ENCODE peak calls at places on chromosomes 1 and 21, in seven cellular contexts. One of them, this sample, is unnamed.

GRCh38 chr1:10939654-10940450 is 72.6 kb upstream of the TARDBP start:
- DNase-seq in astrocyte of the cerebellum: no peak
- DNase-seq in kidney tubule cell: no peak
- DNase-seq in neural crest cell: no peak
- DNase-seq in upper lobe of left lung: no peak
- DNase-seq in neuronal stem cell: no peak
- DNase-seq in natural killer cell: no peak
- DNase-seq in this sample: peak; percentile 32

GRCh38 chr1:78619029-78619428 is 1.2 kb upstream of the IFI44L start:
- DNase-seq in astrocyte of the cerebellum: no peak
- DNase-seq in kidney tubule cell: peak; percentile 9
- DNase-seq in neural crest cell: no peak
- DNase-seq in upper lobe of left lung: no peak
- DNase-seq in neuronal stem cell: no peak
- DNase-seq in natural killer cell: no peak
- DNase-seq in this sample: no peak

GRCh38 chr21:41065539-41065938 is 102.4 kb upstream of the BACE2 start:
- DNase-seq in astrocyte of the cerebellum: no peak
- DNase-seq in kidney tubule cell: no peak
- DNase-seq in neural crest cell: no peak
- DNase-seq in upper lobe of left lung: no peak
- DNase-seq in neuronal stem cell: no peak
- DNase-seq in natural killer cell: no peak
- DNase-seq in this sample: no peak

GRCh38 chr1:116417678-116418077 is 44.6 kb downstream of the ATP1A1 start:
- DNase-seq in astrocyte of the cerebellum: no peak
- DNase-seq in kidney tubule cell: peak; percentile 6
- DNase-seq in neural crest cell: no peak
- DNase-seq in upper lobe of left lung: no peak
- DNase-seq in neuronal stem cell: no peak
- DNase-seq in natural killer cell: no peak
- DNase-seq in this sample: no peak

GRCh38 chr1:234406871-234407270 is 33.6 kb downstream of the COA6 start:
- DNase-seq in astrocyte of the cerebellum: no peak
- DNase-seq in kidney tubule cell: no peak
- DNase-seq in neural crest cell: no peak
- DNase-seq in upper lobe of left lung: no peak
- DNase-seq in neuronal stem cell: no peak
- DNase-seq in natural killer cell: no peak
- DNase-seq in this sample: no peak

GRCh38 chr1:171457412-171457811 is 27.9 kb upstream of the PRRC2C start:
- DNase-seq in astrocyte of the cerebellum: no peak
- DNase-seq in kidney tubule cell: peak; percentile 29
- DNase-seq in neural crest cell: no peak
- DNase-seq in upper lobe of left lung: no peak
- DNase-seq in neuronal stem cell: no peak
- DNase-seq in natural killer cell: no peak
- DNase-seq in this sample: no peak

GRCh38 chr21:43608225-43608624 is 51.1 kb downstream of the HSF2BP start:
- DNase-seq in astrocyte of the cerebellum: peak; percentile 82
- DNase-seq in kidney tubule cell: peak; percentile 49
- DNase-seq in neural crest cell: no peak
- DNase-seq in upper lobe of left lung: no peak
- DNase-seq in neuronal stem cell: no peak
- DNase-seq in natural killer cell: no peak
- DNase-seq in this sample: no peak

GRCh38 chr1:8281843-8282509 is 35.9 kb upstream of the SLC45A1 start:
- DNase-seq in astrocyte of the cerebellum: no peak
- DNase-seq in kidney tubule cell: no peak
- DNase-seq in neural crest cell: no peak
- DNase-seq in upper lobe of left lung: peak; percentile 53
- DNase-seq in neuronal stem cell: no peak
- DNase-seq in natural killer cell: no peak
- DNase-seq in this sample: no peak

GRCh38 chr1:89489037-89489729 is 35.4 kb upstream of the LRRC8B start:
- DNase-seq in astrocyte of the cerebellum: peak; percentile 40
- DNase-seq in kidney tubule cell: peak; percentile 68
- DNase-seq in neural crest cell: no peak
- DNase-seq in upper lobe of left lung: no peak
- DNase-seq in neuronal stem cell: no peak
- DNase-seq in natural killer cell: no peak
- DNase-seq in this sample: no peak

GRCh38 chr1:44820328-44820944 is 12.1 kb downstream of the BTBD19 start:
- DNase-seq in astrocyte of the cerebellum: no peak
- DNase-seq in kidney tubule cell: no peak
- DNase-seq in neural crest cell: no peak
- DNase-seq in upper lobe of left lung: peak; percentile 91
- DNase-seq in neuronal stem cell: no peak
- DNase-seq in natural killer cell: no peak
- DNase-seq in this sample: no peak

GRCh38 chr1:230427981-230428380 is 1.8 kb upstream of the PGBD5 start:
- DNase-seq in astrocyte of the cerebellum: no peak
- DNase-seq in kidney tubule cell: no peak
- DNase-seq in neural crest cell: no peak
- DNase-seq in upper lobe of left lung: no peak
- DNase-seq in neuronal stem cell: no peak
- DNase-seq in natural killer cell: no peak
- DNase-seq in this sample: no peak

GRCh38 chr1:89142160-89142559 is 16.2 kb upstream of the GBP2 start:
- DNase-seq in astrocyte of the cerebellum: no peak
- DNase-seq in kidney tubule cell: no peak
- DNase-seq in neural crest cell: no peak
- DNase-seq in upper lobe of left lung: no peak
- DNase-seq in neuronal stem cell: no peak
- DNase-seq in natural killer cell: no peak
- DNase-seq in this sample: no peak

GRCh38 chr1:217332426-217333065 is 298.3 kb downstream of the GPATCH2 start:
- DNase-seq in astrocyte of the cerebellum: no peak
- DNase-seq in kidney tubule cell: peak; percentile 12
- DNase-seq in neural crest cell: no peak
- DNase-seq in upper lobe of left lung: no peak
- DNase-seq in neuronal stem cell: no peak
- DNase-seq in natural killer cell: no peak
- DNase-seq in this sample: no peak

GRCh38 chr1:214980931-214981330 is 101.6 kb upstream of the KCNK2 start:
- DNase-seq in astrocyte of the cerebellum: no peak
- DNase-seq in kidney tubule cell: no peak
- DNase-seq in neural crest cell: no peak
- DNase-seq in upper lobe of left lung: no peak
- DNase-seq in neuronal stem cell: no peak
- DNase-seq in natural killer cell: no peak
- DNase-seq in this sample: no peak

GRCh38 chr1:240575976-240576666 is 35.8 kb downstream of the GREM2 start:
- DNase-seq in astrocyte of the cerebellum: peak; percentile 47
- DNase-seq in kidney tubule cell: no peak
- DNase-seq in neural crest cell: no peak
- DNase-seq in upper lobe of left lung: no peak
- DNase-seq in neuronal stem cell: no peak
- DNase-seq in natural killer cell: no peak
- DNase-seq in this sample: no peak

GRCh38 chr1:152752225-152752624 is 5.6 kb upstream of the KPRP start:
- DNase-seq in astrocyte of the cerebellum: no peak
- DNase-seq in kidney tubule cell: peak; percentile 59
- DNase-seq in neural crest cell: no peak
- DNase-seq in upper lobe of left lung: no peak
- DNase-seq in neuronal stem cell: no peak
- DNase-seq in natural killer cell: no peak
- DNase-seq in this sample: no peak

GRCh38 chr1:33455537-33456301 is 16.7 kb upstream of the ZSCAN20 start:
- DNase-seq in astrocyte of the cerebellum: peak; percentile 65
- DNase-seq in kidney tubule cell: peak; percentile 88
- DNase-seq in neural crest cell: no peak
- DNase-seq in upper lobe of left lung: no peak
- DNase-seq in neuronal stem cell: peak; percentile 46
- DNase-seq in natural killer cell: no peak
- DNase-seq in this sample: peak; percentile 75

GRCh38 chr1:172671591-172671990 is 12.7 kb downstream of the FASLG start:
- DNase-seq in astrocyte of the cerebellum: peak; percentile 8
- DNase-seq in kidney tubule cell: peak; percentile 55
- DNase-seq in neural crest cell: no peak
- DNase-seq in upper lobe of left lung: no peak
- DNase-seq in neuronal stem cell: no peak
- DNase-seq in natural killer cell: no peak
- DNase-seq in this sample: no peak

GRCh38 chr21:18041012-18041411 is 203.6 kb upstream of the CHODL start:
- DNase-seq in astrocyte of the cerebellum: peak; percentile 15
- DNase-seq in kidney tubule cell: peak; percentile 8
- DNase-seq in neural crest cell: no peak
- DNase-seq in upper lobe of left lung: no peak
- DNase-seq in neuronal stem cell: no peak
- DNase-seq in natural killer cell: no peak
- DNase-seq in this sample: no peak

GRCh38 chr1:107677674-107678073 is 287.3 kb downstream of the VAV3 start:
- DNase-seq in astrocyte of the cerebellum: no peak
- DNase-seq in kidney tubule cell: no peak
- DNase-seq in neural crest cell: no peak
- DNase-seq in upper lobe of left lung: no peak
- DNase-seq in neuronal stem cell: no peak
- DNase-seq in natural killer cell: no peak
- DNase-seq in this sample: no peak